ENCODE peak calls at places on chromosome X, in six cellular contexts. One of them, this sample, is unnamed.
A peak's percentile ranks its signal among the peaks of the same experiment; 100 is the strongest.

GRCh38 chrX:69424910-69425309 is 79.2 kb upstream of the NALF2 start:
- DNase-seq in astrocyte: no peak
- DNase-seq in IMR-90: no peak
- DNase-seq in prostate gland: no peak
- DNase-seq in tibial nerve: no peak
- DNase-seq in PC-3: no peak
- DNase-seq in this sample: no peak

GRCh38 chrX:104318330-104319009 is 63.7 kb upstream of the ESX1 start:
- DNase-seq in IMR-90: peak; percentile 57
- DNase-seq in astrocyte: peak; percentile 67
- DNase-seq in prostate gland: peak; percentile 39
- DNase-seq in tibial nerve: no peak
- DNase-seq in PC-3: peak; percentile 96
- DNase-seq in this sample: peak; percentile 17

GRCh38 chrX:55593296-55593695 is 29.9 kb upstream of the FOXR2 start:
- DNase-seq in astrocyte: no peak
- DNase-seq in prostate gland: no peak
- DNase-seq in tibial nerve: no peak
- DNase-seq in IMR-90: no peak
- DNase-seq in PC-3: no peak
- DNase-seq in this sample: no peak

GRCh38 chrX:38819709-38820108 is 18.4 kb downstream of the MID1IP1 start:
- DNase-seq in prostate gland: no peak
- DNase-seq in astrocyte: no peak
- DNase-seq in tibial nerve: no peak
- DNase-seq in PC-3: no peak
- DNase-seq in IMR-90: no peak
- DNase-seq in this sample: no peak

GRCh38 chrX:136766785-136767103 is 14.0 kb downstream of the ARHGEF6 start:
- DNase-seq in astrocyte: no peak
- DNase-seq in prostate gland: no peak
- DNase-seq in PC-3: no peak
- DNase-seq in IMR-90: no peak
- DNase-seq in tibial nerve: no peak
- DNase-seq in this sample: no peak

GRCh38 chrX:23907106-23907495 is 637 bp downstream of the APOO start:
- DNase-seq in tibial nerve: no peak
- DNase-seq in IMR-90: no peak
- DNase-seq in prostate gland: no peak
- DNase-seq in astrocyte: no peak
- DNase-seq in PC-3: no peak
- DNase-seq in this sample: no peak

GRCh38 chrX:155880586-155881157 is 473 bp upstream of the VAMP7 start:
- DNase-seq in PC-3: no peak
- DNase-seq in astrocyte: no peak
- DNase-seq in IMR-90: no peak
- DNase-seq in tibial nerve: no peak
- DNase-seq in prostate gland: no peak
- DNase-seq in this sample: no peak

GRCh38 chrX:29890004-29890403 is 325.4 kb upstream of the MAGEB2 start:
- DNase-seq in prostate gland: no peak
- DNase-seq in astrocyte: peak; percentile 39
- DNase-seq in PC-3: no peak
- DNase-seq in IMR-90: peak; percentile 43
- DNase-seq in tibial nerve: no peak
- DNase-seq in this sample: no peak

GRCh38 chrX:148940411-148940996 is 440.1 kb downstream of the AFF2 start:
- DNase-seq in tibial nerve: no peak
- DNase-seq in prostate gland: no peak
- DNase-seq in PC-3: no peak
- DNase-seq in astrocyte: peak; percentile 35
- DNase-seq in IMR-90: no peak
- DNase-seq in this sample: peak; percentile 60

GRCh38 chrX:24231169-24231568 is 81.6 kb downstream of the ZFX start:
- DNase-seq in tibial nerve: peak; percentile 8
- DNase-seq in astrocyte: peak; percentile 88
- DNase-seq in IMR-90: peak; percentile 93
- DNase-seq in prostate gland: no peak
- DNase-seq in PC-3: peak; percentile 63
- DNase-seq in this sample: peak; percentile 94

GRCh38 chrX:100880368-100880767 is 6.2 kb upstream of the NOX1 start:
- DNase-seq in prostate gland: no peak
- DNase-seq in astrocyte: no peak
- DNase-seq in tibial nerve: no peak
- DNase-seq in IMR-90: no peak
- DNase-seq in PC-3: peak; percentile 9
- DNase-seq in this sample: no peak

GRCh38 chrX:48508400-48509244 is at the start of gene PORCN:
- DNase-seq in prostate gland: peak; percentile 70
- DNase-seq in astrocyte: no peak
- DNase-seq in tibial nerve: peak; percentile 70
- DNase-seq in IMR-90: peak; percentile 35
- DNase-seq in PC-3: peak; percentile 68
- DNase-seq in this sample: peak; percentile 35

GRCh38 chrX:37912286-37912685 is 64.9 kb upstream of the DYNLT3 start:
- DNase-seq in IMR-90: no peak
- DNase-seq in tibial nerve: no peak
- DNase-seq in PC-3: peak; percentile 38
- DNase-seq in prostate gland: no peak
- DNase-seq in astrocyte: peak; percentile 82
- DNase-seq in this sample: peak; percentile 34

GRCh38 chrX:69121321-69122000 is 43.8 kb downstream of the PJA1 start:
- DNase-seq in tibial nerve: no peak
- DNase-seq in IMR-90: no peak
- DNase-seq in astrocyte: no peak
- DNase-seq in prostate gland: no peak
- DNase-seq in PC-3: no peak
- DNase-seq in this sample: no peak

GRCh38 chrX:31038585-31039326 is 33.1 kb downstream of the FTHL17 start:
- DNase-seq in prostate gland: peak; percentile 4
- DNase-seq in astrocyte: peak; percentile 8
- DNase-seq in IMR-90: peak; percentile 31
- DNase-seq in tibial nerve: peak; percentile 45
- DNase-seq in PC-3: peak; percentile 46
- DNase-seq in this sample: peak; percentile 37

GRCh38 chrX:46803140-46803539 is 33.7 kb upstream of the RP2 start:
- DNase-seq in prostate gland: no peak
- DNase-seq in astrocyte: no peak
- DNase-seq in PC-3: peak; percentile 46
- DNase-seq in tibial nerve: no peak
- DNase-seq in IMR-90: no peak
- DNase-seq in this sample: no peak
- TF ChIP-seq CTCF in prostate gland: no peak
- TF ChIP-seq CTCF in astrocyte: peak; percentile 5
- TF ChIP-seq CTCF in PC-3: peak; percentile 62
- TF ChIP-seq CTCF in tibial nerve: no peak
- TF ChIP-seq CTCF in IMR-90: peak; percentile 25
- TF ChIP-seq CTCF in this sample: peak; percentile 45

GRCh38 chrX:2187352-2188115 is 313.2 kb downstream of the DHRSX start:
- DNase-seq in IMR-90: no peak
- DNase-seq in prostate gland: no peak
- DNase-seq in PC-3: no peak
- DNase-seq in astrocyte: no peak
- DNase-seq in tibial nerve: no peak
- DNase-seq in this sample: no peak
- H3K4me3 ChIP-seq in IMR-90: no peak overlapping the region
- H3K4me3 ChIP-seq in prostate gland: no peak overlapping the region
- H3K4me3 ChIP-seq in PC-3: no peak overlapping the region
- H3K4me3 ChIP-seq in astrocyte: no peak overlapping the region
- H3K4me3 ChIP-seq in tibial nerve: no peak overlapping the region
- H3K4me3 ChIP-seq in this sample: no peak overlapping the region

GRCh38 chrX:146887020-146887419 is 72.5 kb upstream of the CXorf51A start:
- DNase-seq in tibial nerve: no peak
- DNase-seq in prostate gland: no peak
- DNase-seq in PC-3: no peak
- DNase-seq in astrocyte: no peak
- DNase-seq in IMR-90: no peak
- DNase-seq in this sample: no peak
- H3K27me3 ChIP-seq in tibial nerve: no peaks in the 10 kb centered on the region
- H3K27me3 ChIP-seq in prostate gland: no peaks in the 10 kb centered on the region
- H3K27me3 ChIP-seq in PC-3: no peaks in the 10 kb centered on the region
- H3K27me3 ChIP-seq in astrocyte: no peaks in the 10 kb centered on the region
- H3K27me3 ChIP-seq in IMR-90: no peaks in the 10 kb centered on the region
- H3K27me3 ChIP-seq in this sample: no peaks in the 10 kb centered on the region

DNA sequence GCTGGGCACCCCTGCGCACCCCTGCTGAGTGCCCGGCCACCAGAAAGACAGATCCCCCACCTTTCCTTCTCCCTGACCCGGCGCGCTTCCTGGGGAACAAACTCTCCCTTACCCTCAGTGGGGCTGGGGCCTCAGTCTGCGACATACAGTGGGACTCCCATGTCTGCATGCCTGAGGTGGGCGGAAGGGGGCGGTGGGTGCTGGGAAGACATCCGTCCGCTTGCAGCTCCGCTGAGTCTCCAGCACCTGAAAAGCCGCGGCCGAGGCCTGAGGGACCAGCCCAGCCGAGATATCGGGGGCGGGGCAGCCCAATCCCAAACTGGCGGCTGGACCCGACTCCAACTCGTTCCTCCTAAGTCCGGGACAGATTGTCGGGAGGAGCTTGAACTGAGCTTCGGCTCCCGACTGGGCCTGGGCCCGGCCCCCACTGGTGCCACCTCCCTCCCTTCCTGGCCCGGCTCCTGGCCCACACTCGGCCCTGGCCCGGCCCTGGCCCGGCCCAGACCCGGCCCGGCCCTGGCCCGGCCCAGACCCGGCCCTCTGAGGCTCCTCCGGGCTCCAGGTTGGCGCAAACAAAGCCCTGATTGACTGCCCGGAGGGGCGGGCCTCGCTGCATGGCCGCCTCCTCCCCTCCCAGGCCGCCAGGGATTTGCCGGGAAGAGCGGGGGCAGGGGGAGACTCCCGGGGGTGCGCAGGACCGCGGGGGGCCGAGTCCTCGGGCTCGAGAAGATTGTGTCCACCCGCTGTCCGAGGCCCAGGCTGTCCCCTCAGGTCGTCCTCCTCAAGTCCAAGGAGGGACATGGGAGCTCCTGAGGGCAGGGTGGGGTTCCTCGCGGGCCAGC is 878 bp upstream of the SLC16A2 start:
- DNase-seq in prostate gland: peak; percentile 56
- DNase-seq in PC-3: peak; percentile 70
- DNase-seq in astrocyte: peak; percentile 54
- DNase-seq in IMR-90: peak; percentile 48
- DNase-seq in tibial nerve: peak; percentile 30
- DNase-seq in this sample: peak; percentile 11
- TF ChIP-seq CTCF in prostate gland: no peak
- TF ChIP-seq CTCF in PC-3: no peak
- TF ChIP-seq CTCF in astrocyte: no peak
- TF ChIP-seq CTCF in IMR-90: no peak
- TF ChIP-seq CTCF in tibial nerve: no peak
- TF ChIP-seq CTCF in this sample: peak; percentile 8

GRCh38 chrX:10618911-10619310 is 1.5 kb downstream of the MID1 start:
- DNase-seq in astrocyte: no peak
- DNase-seq in PC-3: peak; percentile 30
- DNase-seq in IMR-90: no peak
- DNase-seq in prostate gland: no peak
- DNase-seq in tibial nerve: no peak
- DNase-seq in this sample: no peak
- H3K4me3 ChIP-seq in astrocyte: peak overlapping the region; percentile 93
- H3K4me3 ChIP-seq in PC-3: peak overlapping the region; percentile 86
- H3K4me3 ChIP-seq in IMR-90: peak overlapping the region; percentile 60
- H3K4me3 ChIP-seq in prostate gland: peak overlapping the region; percentile 35
- H3K4me3 ChIP-seq in tibial nerve: peak overlapping the region; percentile 67
- H3K4me3 ChIP-seq in this sample: peak overlapping the region; percentile 69

GRCh38 chrX:33128048-33128805 is 83.1 kb downstream of the DMD start:
- DNase-seq in prostate gland: no peak
- DNase-seq in PC-3: no peak
- DNase-seq in tibial nerve: no peak
- DNase-seq in astrocyte: no peak
- DNase-seq in IMR-90: no peak
- DNase-seq in this sample: no peak

GRCh38 chrX:33133320-33133719 is 78.0 kb downstream of the DMD start:
- DNase-seq in tibial nerve: no peak
- DNase-seq in prostate gland: no peak
- DNase-seq in astrocyte: no peak
- DNase-seq in PC-3: no peak
- DNase-seq in IMR-90: no peak
- DNase-seq in this sample: no peak

GRCh38 chrX:33134164-33134563 is 77.2 kb downstream of the DMD start:
- DNase-seq in tibial nerve: no peak
- DNase-seq in PC-3: no peak
- DNase-seq in astrocyte: no peak
- DNase-seq in prostate gland: no peak
- DNase-seq in IMR-90: no peak
- DNase-seq in this sample: no peak

DNA sequence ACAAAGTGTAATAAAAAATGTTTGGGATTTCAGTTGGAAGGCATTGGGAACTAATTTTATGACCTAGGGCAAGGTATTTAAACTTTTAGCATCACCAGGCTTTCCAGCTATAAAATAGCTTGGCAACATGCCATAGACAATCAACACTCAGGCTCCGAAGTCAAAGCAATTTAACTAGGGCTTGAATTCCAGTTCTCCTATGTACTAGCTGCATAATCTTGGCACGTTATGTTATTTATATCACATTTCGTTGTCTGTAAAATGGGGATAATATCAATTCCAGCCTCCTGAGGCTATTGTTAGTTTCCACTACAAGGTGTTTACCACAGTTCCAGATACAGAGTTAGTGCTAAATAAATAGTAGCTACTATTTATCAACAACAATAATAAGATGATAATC is 78.8 kb downstream of the DMD start:
- DNase-seq in prostate gland: no peak
- DNase-seq in tibial nerve: no peak
- DNase-seq in PC-3: no peak
- DNase-seq in astrocyte: no peak
- DNase-seq in IMR-90: no peak
- DNase-seq in this sample: no peak
- H3K27me3 ChIP-seq in prostate gland: no peaks in the 10 kb centered on the region
- H3K27me3 ChIP-seq in tibial nerve: peaks cover 3% of the 10 kb centered on the region
- H3K27me3 ChIP-seq in PC-3: peaks cover 11% of the 10 kb centered on the region
- H3K27me3 ChIP-seq in astrocyte: no peaks in the 10 kb centered on the region
- H3K27me3 ChIP-seq in IMR-90: no peaks in the 10 kb centered on the region
- H3K27me3 ChIP-seq in this sample: no peaks in the 10 kb centered on the region

GRCh38 chrX:150365953-150366911 is 3.1 kb downstream of the MAMLD1 start:
- DNase-seq in prostate gland: no peak
- DNase-seq in astrocyte: peak; percentile 35
- DNase-seq in PC-3: peak; percentile 17
- DNase-seq in IMR-90: peak; percentile 64
- DNase-seq in tibial nerve: peak; percentile 62
- DNase-seq in this sample: peak; percentile 56
- TF ChIP-seq CTCF in prostate gland: peak; percentile 11
- TF ChIP-seq CTCF in astrocyte: no peak
- TF ChIP-seq CTCF in PC-3: no peak
- TF ChIP-seq CTCF in IMR-90: peak; percentile 19
- TF ChIP-seq CTCF in tibial nerve: no peak
- TF ChIP-seq CTCF in this sample: peak; percentile 51

GRCh38 chrX:107742754-107743191 is 32.8 kb downstream of the TSC22D3 start:
- DNase-seq in PC-3: no peak
- DNase-seq in IMR-90: no peak
- DNase-seq in astrocyte: no peak
- DNase-seq in prostate gland: no peak
- DNase-seq in tibial nerve: no peak
- DNase-seq in this sample: no peak
- H3K4me3 ChIP-seq in PC-3: no peak overlapping the region
- H3K4me3 ChIP-seq in IMR-90: no peak overlapping the region
- H3K4me3 ChIP-seq in astrocyte: no peak overlapping the region
- H3K4me3 ChIP-seq in prostate gland: no peak overlapping the region
- H3K4me3 ChIP-seq in tibial nerve: peak overlapping the region; percentile 37
- H3K4me3 ChIP-seq in this sample: no peak overlapping the region